ENCODE peak calls at places on chromosomes 13 and 19, in eight cellular contexts. D, N, X, W, V, Q, B and Y are unnamed samples.

GRCh38 chr13:36913463-36913862 is 6.6 kb downstream of the SMAD9 start:
- DNase-seq in B (no peak), W (no peak), Q (no peak), V (no peak), D (no peak), N (no peak), X (no peak), Y (no peak)

GRCh38 chr19:41545547-41545946 is 30.4 kb upstream of the CEACAM21 start:
- DNase-seq in N (no peak), V (no peak), W (no peak), Q (no peak), B (no peak), D (no peak), X (no peak), Y (no peak)

GRCh38 chr13:47396915-47397314 is 500.1 kb upstream of the HTR2A start:
- DNase-seq in D (no peak), V (no peak), W (no peak), X (no peak), N (no peak), B (no peak), Q (no peak), Y (no peak)

GRCh38 chr13:36530050-36530789 is 97.9 kb downstream of the CCNA1 start:
- DNase-seq in Q (no peak), W (no peak), B (peak), V (no peak), X (no peak), D (no peak), N (peak), Y (no peak)

GRCh38 chr19:56069642-56070041 is 51.5 kb downstream of the ZNF787 start:
- DNase-seq in Q (no peak), B (no peak), V (no peak), X (no peak), N (no peak), D (no peak), W (no peak), Y (no peak)

GRCh38 chr13:91362908-91363307 is 15.4 kb downstream of the MIR17HG start:
- DNase-seq in N (no peak), Q (no peak), D (no peak), X (no peak), V (no peak), B (no peak), W (no peak), Y (no peak)

GRCh38 chr19:7637374-7638256 is 705 bp downstream of the STXBP2 start:
- DNase-seq in N (no peak), Q (no peak), V (no peak), B (no peak), D (no peak), W (no peak), X (no peak), Y (peak)

GRCh38 chr19:29858000-29858596 is 46.3 kb downstream of the CCNE1 start:
- DNase-seq in Q (no peak), X (no peak), N (peak), V (peak), W (no peak), B (no peak), D (no peak), Y (no peak)

GRCh38 chr13:23440821-23441608 is 7.5 kb upstream of the SACS start:
- DNase-seq in D (no peak), N (no peak), X (peak), B (no peak), Q (no peak), W (no peak), V (no peak), Y (no peak)

GRCh38 chr13:45206340-45206739 is 5.5 kb upstream of the KCTD4 start:
- DNase-seq in B (peak), V (no peak), W (no peak), Q (peak), N (no peak), X (no peak), D (no peak), Y (peak)

GRCh38 chr13:37106642-37107041 is 1.2 kb upstream of the CSNK1A1L start:
- DNase-seq in X (no peak), N (no peak), W (no peak), Q (no peak), D (no peak), B (no peak), V (no peak), Y (no peak)

GRCh38 chr13:44921478-44921877 is 67.8 kb downstream of the NUFIP1 start:
- DNase-seq in B (no peak), Q (no peak), W (no peak), D (no peak), X (peak), V (no peak), N (no peak), Y (no peak)

GRCh38 chr13:90889906-90890305 is 457.6 kb upstream of the MIR17HG start:
- DNase-seq in V (no peak), Q (no peak), B (no peak), N (no peak), D (no peak), X (no peak), W (no peak), Y (no peak)

GRCh38 chr13:60112771-60113170 is 51.0 kb downstream of the DIAPH3 start:
- DNase-seq in N (no peak), W (no peak), V (no peak), Q (no peak), B (no peak), D (no peak), X (no peak), Y (no peak)

GRCh38 chr13:24288870-24289269 is 20.5 kb upstream of the C1QTNF9 start:
- DNase-seq in Q (peak), B (no peak), N (no peak), W (no peak), V (no peak), X (no peak), D (no peak), Y (no peak)

GRCh38 chr13:79973533-79973963 is 367.4 kb downstream of the SPRY2 start:
- DNase-seq in B (no peak), N (no peak), D (no peak), V (no peak), W (no peak), Q (no peak), X (no peak), Y (peak)

GRCh38 chr13:48547663-48548092 is 14.8 kb upstream of the RCBTB2 start:
- DNase-seq in X (no peak), W (no peak), N (no peak), Q (no peak), V (no peak), D (no peak), B (no peak), Y (no peak)

GRCh38 chr13:48542138-48542537 is 9.3 kb upstream of the RCBTB2 start:
- DNase-seq in V (no peak), Q (no peak), N (no peak), D (no peak), B (no peak), W (no peak), X (no peak), Y (no peak)

GRCh38 chr13:48539550-48539949 is 6.7 kb upstream of the RCBTB2 start:
- DNase-seq in W (no peak), Q (no peak), B (no peak), X (no peak), V (no peak), N (no peak), D (no peak), Y (no peak)

GRCh38 chr13:48545608-48546007 is 12.7 kb upstream of the RCBTB2 start:
- DNase-seq in W (no peak), B (no peak), V (no peak), N (no peak), D (no peak), X (no peak), Q (no peak), Y (no peak)

GRCh38 chr13:48542581-48543341 is 9.9 kb upstream of the RCBTB2 start:
- DNase-seq in V (no peak), W (no peak), X (no peak), Q (no peak), D (peak), B (no peak), N (peak), Y (peak)
- TF ChIP-seq CTCF in V (peak), W (no peak), X (peak), Q (no peak), D (no peak), B (peak), N (peak), Y (no peak)

GRCh38 chr13:64525687-64526086 is 2704.4 kb downstream of the PCDH9 start:
- DNase-seq in Q (no peak), W (no peak), V (no peak), N (no peak), D (no peak), B (no peak), X (no peak), Y (no peak)

GRCh38 chr13:64531400-64531799 is 2698.7 kb downstream of the PCDH9 start:
- DNase-seq in D (no peak), W (no peak), N (no peak), X (no peak), Q (no peak), V (no peak), B (no peak), Y (no peak)

GRCh38 chr13:64527561-64527960 is 2702.6 kb downstream of the PCDH9 start:
- DNase-seq in B (no peak), V (no peak), N (no peak), D (no peak), X (no peak), W (no peak), Q (no peak), Y (no peak)

GRCh38 chr13:64534302-64534701 is 2695.8 kb downstream of the PCDH9 start:
- DNase-seq in D (no peak), B (no peak), Q (no peak), W (no peak), V (no peak), X (no peak), N (no peak), Y (no peak)

DNA sequence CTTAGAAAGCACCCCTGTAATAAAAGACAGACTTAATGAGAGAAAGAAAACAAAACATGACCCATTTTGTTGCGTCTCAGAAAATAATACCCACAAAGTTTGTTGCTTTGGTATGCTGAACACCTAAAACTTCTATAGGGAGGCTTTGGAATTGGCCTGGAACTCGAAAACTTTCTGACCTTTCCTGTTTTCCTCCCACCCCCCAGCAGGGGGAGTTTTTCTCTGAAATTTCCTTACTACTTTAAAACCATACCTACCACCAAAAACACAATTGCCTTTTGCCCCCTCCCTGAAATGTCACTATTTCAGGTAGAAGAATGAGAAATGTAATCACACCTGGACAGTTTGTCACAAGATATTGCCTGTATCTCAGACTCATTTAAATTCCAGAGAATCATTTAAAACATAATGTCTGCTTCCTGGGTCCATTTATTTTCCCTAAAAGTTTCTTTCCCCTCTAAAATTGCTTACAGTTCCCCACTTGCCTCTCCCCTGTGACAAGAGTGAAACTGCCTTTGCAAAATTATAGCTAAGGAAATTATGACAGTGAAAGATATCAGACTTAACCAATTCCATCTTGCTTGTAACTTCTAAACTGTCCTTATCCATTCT is 2700.2 kb downstream of the PCDH9 start:
- DNase-seq in X (no peak), B (no peak), D (peak), N (peak), V (no peak), W (no peak), Q (no peak), Y (no peak)
- TF ChIP-seq CTCF in X (peak), B (peak), D (peak), N (peak), V (peak), W (peak), Q (peak), Y (peak)

GRCh38 chr19:15072930-15073647 is 8.9 kb upstream of the OR1I1 start:
- DNase-seq in N (peak), X (no peak), D (peak), V (no peak), B (peak), W (no peak), Q (no peak), Y (no peak)
- TF ChIP-seq CTCF in N (peak), X (no peak), D (no peak), V (no peak), B (no peak), W (no peak), Q (no peak), Y (no peak)

DNA sequence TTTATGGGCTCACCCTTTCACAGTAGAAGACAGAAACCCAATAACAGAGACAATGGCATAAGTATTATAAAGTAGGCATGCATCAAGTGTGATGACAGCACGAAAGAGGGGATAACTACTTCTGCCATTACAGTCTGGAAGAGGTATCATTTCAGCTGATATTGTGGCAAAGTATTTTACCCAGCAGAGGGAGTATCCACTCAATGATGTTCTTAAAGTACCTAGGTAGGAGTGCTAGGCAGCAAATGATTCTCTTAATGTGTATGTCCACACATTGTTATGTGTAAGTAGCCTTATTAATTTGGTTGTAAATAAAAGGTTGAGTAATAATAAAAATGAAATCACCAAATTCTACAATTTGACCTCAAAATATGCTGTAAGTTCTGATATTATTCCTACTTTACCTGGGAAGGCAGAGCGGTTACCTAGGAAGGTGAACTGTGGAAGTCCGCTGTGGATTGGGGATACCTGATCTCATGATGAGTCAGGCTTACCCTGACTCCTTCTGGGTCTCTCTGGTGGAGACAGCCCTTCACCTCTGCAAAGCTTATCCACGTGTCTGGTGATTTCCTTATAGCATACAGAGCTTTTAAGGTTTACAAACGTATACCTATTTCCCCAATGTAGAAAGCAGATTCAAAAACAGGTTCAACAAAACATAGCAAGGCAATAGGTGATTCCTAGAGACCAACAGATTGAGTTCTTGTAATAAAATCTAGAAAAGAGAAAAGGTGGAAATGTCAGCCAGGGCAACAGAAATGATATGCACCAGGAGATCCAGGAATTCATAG is 4.0 kb upstream of the UBAC2 start:
- DNase-seq in W (no peak), N (no peak), V (no peak), X (no peak), B (no peak), Q (no peak), D (no peak), Y (no peak)
- TF ChIP-seq CTCF in W (peak), N (peak), V (no peak), X (peak), B (peak), Q (no peak), D (no peak), Y (peak)

GRCh38 chr19:5663904-5664303 is 16.4 kb downstream of the MICOS13 start:
- DNase-seq in X (no peak), Q (no peak), W (no peak), B (no peak), V (no peak), D (no peak), N (no peak), Y (no peak)

GRCh38 chr19:5666921-5667610 is 13.2 kb downstream of the MICOS13 start:
- DNase-seq in Q (no peak), X (no peak), W (no peak), B (no peak), V (no peak), N (peak), D (no peak), Y (no peak)

GRCh38 chr19:5664515-5664914 is 15.8 kb downstream of the MICOS13 start:
- DNase-seq in D (no peak), W (no peak), X (no peak), B (no peak), Q (no peak), N (no peak), V (no peak), Y (no peak)

GRCh38 chr19:5667751-5668271 is 12.5 kb downstream of the MICOS13 start:
- DNase-seq in Q (no peak), B (no peak), X (no peak), V (no peak), N (peak), D (no peak), W (no peak), Y (no peak)

DNA sequence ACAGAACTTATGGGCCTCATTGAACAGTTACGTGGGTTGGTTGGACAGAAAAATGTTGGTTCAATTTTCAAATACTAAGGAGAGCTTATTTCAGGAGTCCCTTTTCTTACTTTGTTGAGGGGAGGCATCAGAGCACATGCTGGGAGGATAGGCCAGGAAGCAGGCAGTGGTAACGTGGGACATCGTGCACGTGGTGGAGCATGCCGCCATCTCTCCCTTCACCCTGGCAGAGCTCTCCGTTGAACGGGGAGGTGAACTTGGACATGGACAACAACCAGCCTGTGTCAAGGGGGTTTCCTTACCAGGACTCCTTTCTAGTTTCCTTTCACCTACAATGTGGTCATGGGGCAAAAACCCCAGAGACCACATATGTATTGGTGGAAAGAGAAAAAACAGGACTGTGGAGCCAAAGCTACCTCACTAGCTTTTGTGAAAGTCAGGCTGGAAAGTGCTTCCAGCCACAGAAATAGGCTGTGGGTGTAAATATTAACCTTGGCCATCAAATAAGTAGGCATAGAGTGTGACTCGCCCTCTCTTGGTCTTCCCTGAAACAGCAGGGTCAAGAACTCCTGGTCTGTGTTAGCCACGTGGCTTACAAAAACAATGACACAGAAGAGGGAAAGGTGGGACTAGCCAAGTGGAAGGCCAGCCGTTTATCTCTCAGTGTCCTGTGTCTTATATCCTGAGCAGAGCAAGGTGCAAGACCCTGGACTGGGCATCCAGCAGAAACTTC is 14.4 kb downstream of the MICOS13 start:
- DNase-seq in V (no peak), N (no peak), Q (no peak), D (no peak), W (no peak), B (peak), X (no peak), Y (no peak)
- TF ChIP-seq CTCF in V (no peak), N (peak), Q (peak), D (no peak), W (no peak), B (peak), X (no peak), Y (peak)